ENCODE peak calls at places on chromosomes 2 and 18, in eight cellular contexts. R is left ventricle myocardium inferior, Y is neural progenitor cell, C is Peyer's patch, O is PC-9, A is tibial nerve, X is cardiac muscle cell, H is PC-3. N is an unnamed sample.

GRCh38 chr18:23857756-23858155 is 156.8 kb upstream of the TTC39C start:
- DNase-seq in C (no peak), R (no peak), O (no peak), Y (no peak), H (peak; percentile 75), A (no peak), X (peak; percentile 51), N (no peak)

GRCh38 chr2:118706371-118706770 is 141.1 kb downstream of the EN1 start:
- DNase-seq in H (no peak), C (no peak), Y (no peak), O (no peak), X (no peak), A (no peak), R (no peak), N (no peak)

GRCh38 chr2:200356306-200356705 is 49.8 kb downstream of the SPATS2L start:
- DNase-seq in A (no peak), O (no peak), R (no peak), H (no peak), C (no peak), X (no peak), Y (no peak), N (no peak)

GRCh38 chr2:73906847-73907505 is 14.2 kb downstream of the ACTG2 start:
- DNase-seq in H (no peak), R (no peak), C (no peak), X (no peak), Y (no peak), O (no peak), A (no peak), N (no peak)

GRCh38 chr2:17625446-17625845 is 85.0 kb downstream of the VSNL1 start:
- DNase-seq in H (no peak), X (no peak), A (no peak), R (no peak), Y (no peak), O (no peak), C (no peak), N (peak; percentile 36)

GRCh38 chr2:217899231-217900009 is 103.4 kb downstream of the TNS1 start:
- DNase-seq in O (peak; percentile 69), C (no peak), R (peak; percentile 65), H (peak; percentile 68), X (peak; percentile 90), A (peak; percentile 44), Y (peak; percentile 80), N (peak; percentile 73)

GRCh38 chr18:2655954-2656236 is 369 bp downstream of the SMCHD1 start:
- DNase-seq in C (no peak), A (no peak), R (no peak), H (no peak), Y (no peak), O (no peak), X (no peak), N (no peak)

GRCh38 chr2:67251741-67252140 is 145.4 kb upstream of the ETAA1 start:
- DNase-seq in O (no peak), R (no peak), A (no peak), X (no peak), Y (no peak), H (no peak), C (no peak), N (no peak)

GRCh38 chr2:121480826-121481225 is 49.9 kb upstream of the RNU4ATAC start:
- DNase-seq in A (no peak), H (no peak), R (no peak), O (no peak), C (no peak), X (peak; percentile 99), Y (no peak), N (no peak)

GRCh38 chr2:85064927-85065630 is 68.1 kb upstream of the TCF7L1 start:
- DNase-seq in A (no peak), H (no peak), X (no peak), C (no peak), R (no peak), O (no peak), Y (peak; percentile 71), N (no peak)

GRCh38 chr2:45968946-45969584 is 317.6 kb downstream of the PRKCE start:
- DNase-seq in Y (no peak), R (no peak), O (no peak), X (no peak), H (no peak), C (no peak), A (peak; percentile 55), N (no peak)

GRCh38 chr2:3034396-3034795 is 343.2 kb downstream of the EIPR1 start:
- DNase-seq in R (no peak), H (no peak), O (no peak), A (no peak), X (no peak), C (no peak), Y (no peak), N (no peak)

GRCh38 chr18:3889803-3890202 is 439.8 kb downstream of the TGIF1 start:
- DNase-seq in H (no peak), X (peak; percentile 35), A (no peak), Y (no peak), O (no peak), C (no peak), R (no peak), N (no peak)

GRCh38 chr2:120326048-120326447 is 19.9 kb upstream of the INHBB start:
- DNase-seq in H (no peak), Y (no peak), X (no peak), O (no peak), A (no peak), R (no peak), C (no peak), N (no peak)

GRCh38 chr2:119766944-119767343 is 7.2 kb downstream of the PTPN4 start:
- DNase-seq in X (no peak), H (no peak), Y (no peak), O (no peak), C (no peak), A (no peak), R (no peak), N (no peak)

GRCh38 chr2:8134105-8134903 is 547.6 kb upstream of the ID2 start:
- DNase-seq in O (no peak), H (no peak), X (no peak), C (no peak), A (no peak), R (no peak), Y (no peak), N (no peak)

GRCh38 chr18:12701161-12701560 is 1.4 kb downstream of the CEP76 start:
- DNase-seq in O (no peak), H (peak; percentile 37), R (no peak), Y (no peak), X (no peak), A (no peak), C (no peak), N (no peak)

GRCh38 chr18:76803814-76804213 is 18.5 kb upstream of the ZNF236 start:
- DNase-seq in R (peak; percentile 36), O (peak; percentile 45), X (peak; percentile 65), C (no peak), A (peak; percentile 52), Y (peak; percentile 72), H (peak; percentile 82), N (no peak)

GRCh38 chr2:237643582-237643981 is 16.2 kb downstream of the LRRFIP1 start:
- DNase-seq in O (no peak), Y (no peak), C (no peak), X (no peak), H (no peak), R (no peak), A (no peak), N (no peak)

DNA sequence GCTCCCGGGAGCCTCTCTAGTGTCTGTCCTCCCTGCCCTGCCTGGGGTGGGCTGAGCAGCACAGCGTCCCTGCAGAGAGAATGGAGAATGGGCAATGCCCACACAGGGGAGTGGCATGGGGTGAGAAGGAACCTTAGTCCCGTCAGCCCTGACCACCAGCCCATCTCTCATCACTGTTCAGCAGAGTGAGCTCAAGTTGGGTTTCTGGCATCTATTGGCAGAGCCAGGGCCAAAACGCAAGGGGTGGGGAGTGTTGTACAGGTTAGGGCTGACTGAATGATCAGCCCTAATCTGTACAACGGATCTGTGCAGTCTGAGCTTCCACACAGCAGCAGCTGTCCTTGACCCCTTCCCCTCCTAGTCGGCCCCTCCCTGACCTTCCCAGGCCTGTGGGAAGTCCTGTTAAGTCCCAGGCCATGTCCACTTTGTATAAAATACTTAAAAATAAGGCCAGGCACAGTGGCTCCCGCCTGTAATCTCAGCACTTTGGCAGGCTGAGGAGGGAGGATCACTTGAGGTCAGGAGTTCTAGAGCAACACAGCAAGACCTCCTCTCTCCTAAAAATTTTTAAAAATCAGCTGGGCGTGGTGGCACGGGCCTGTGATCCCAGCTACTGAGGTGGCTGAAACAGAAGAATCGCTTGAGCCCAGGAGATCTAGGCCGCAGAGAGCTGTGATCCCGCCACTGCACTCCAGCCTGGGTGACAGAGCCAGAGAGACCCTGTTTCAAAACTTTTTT is 3.2 kb upstream of the PROC start:
- DNase-seq in H (no peak), O (no peak), X (no peak), C (no peak), Y (no peak), R (no peak), A (no peak), N (no peak)
- H3K4me1 ChIP-seq in H (peaks cover 45% of the 10 kb centered on the region), O (peaks cover 67% of the 10 kb centered on the region), X (peaks cover 8% of the 10 kb centered on the region), C (peaks cover 19% of the 10 kb centered on the region), Y (peaks cover 5% of the 10 kb centered on the region), R (peaks cover 42% of the 10 kb centered on the region), A (peaks cover 19% of the 10 kb centered on the region), N (peaks cover 12% of the 10 kb centered on the region)

GRCh38 chr18:46856975-46857374 is 60.3 kb downstream of the PIAS2 start:
- DNase-seq in Y (no peak), H (no peak), O (no peak), X (peak; percentile 13), R (no peak), C (no peak), A (no peak), N (no peak)
- TF ChIP-seq CTCF in Y (no peak), H (no peak), O (no peak), X (no peak), R (no peak), C (no peak), A (no peak), N (peak; percentile 17)

GRCh38 chr18:54790109-54790508 is 38.2 kb upstream of the RAB27B start:
- DNase-seq in A (no peak), O (no peak), H (no peak), Y (no peak), C (no peak), R (no peak), X (no peak), N (no peak)

GRCh38 chr18:54787098-54787497 is 41.2 kb upstream of the RAB27B start:
- DNase-seq in H (no peak), Y (no peak), X (no peak), C (no peak), A (no peak), O (no peak), R (no peak), N (no peak)

GRCh38 chr18:54786211-54786610 is 42.1 kb upstream of the RAB27B start:
- DNase-seq in Y (no peak), X (no peak), R (no peak), A (no peak), O (no peak), C (no peak), H (no peak), N (no peak)

GRCh38 chr18:54791657-54792056 is 36.6 kb upstream of the RAB27B start:
- DNase-seq in R (no peak), C (no peak), O (no peak), Y (no peak), A (no peak), H (no peak), X (no peak), N (no peak)

GRCh38 chr18:54787616-54788015 is 40.7 kb upstream of the RAB27B start:
- DNase-seq in X (peak; percentile 35), R (no peak), A (no peak), C (no peak), H (no peak), O (no peak), Y (no peak), N (no peak)
- H3K27ac ChIP-seq in X (no peak overlapping the region), R (no peak overlapping the region), A (no peak overlapping the region), C (no peak overlapping the region), H (no peak overlapping the region), O (no peak overlapping the region), Y (no peak overlapping the region), N (no peak overlapping the region)

GRCh38 chr2:239286901-239287300 is 113.9 kb downstream of the HDAC4 start:
- DNase-seq in A (peak; percentile 9), Y (no peak), O (no peak), X (no peak), C (no peak), R (no peak), H (no peak), N (no peak)
- H3K4me1 ChIP-seq in A (peaks cover 64% of the 10 kb centered on the region), Y (peaks cover 58% of the 10 kb centered on the region), O (no peaks in the 10 kb centered on the region), X (peaks cover 26% of the 10 kb centered on the region), C (peaks cover 43% of the 10 kb centered on the region), R (peaks cover 88% of the 10 kb centered on the region), H (no peaks in the 10 kb centered on the region), N (peaks cover 5% of the 10 kb centered on the region)

N was measured in foreskin keratinocyte.